ENCODE peak calls at places on chromosomes 5 and 9, in seven cellular contexts. Z is sigmoid colon; G is activated CD8-positive, alpha-beta memory T cell treated with anti-CD3 and anti-CD28 coated beads, Interleukin-2, amount 50 U/mL, for 48 hours; Y is HEK293T; X is OCI-LY7; D is stimulated activated CD8-positive, alpha-beta memory T cell treated with anti-CD3 and anti-CD28 coated beads, Interleukin-4, amount 100 ng/mL, for 48 hours; H is activated T-helper 1 cell treated with anti-CD3 and anti-CD28 coated beads, Interleukin-2, amount 50 U/mL, for 16 hours. P is an unnamed sample.

GRCh38 chr5:53429706-53430105 is 50.7 kb upstream of the FST start:
- DNase-seq in Z (no peak), G (no peak), Y (no peak), X (no peak), D (no peak), H (no peak), P (no peak)

GRCh38 chr9:133727876-133728441 is 10.2 kb downstream of the SARDH start:
- DNase-seq in Z (peak), G (peak), Y (no peak), X (no peak), D (peak), H (no peak), P (peak)

GRCh38 chr5:171395042-171395441 is 7.4 kb downstream of the NPM1 start:
- DNase-seq in Z (no peak), G (no peak), Y (no peak), X (no peak), D (no peak), H (no peak), P (no peak)

GRCh38 chr9:94899464-94900221 is 173.1 kb downstream of the AOPEP start:
- DNase-seq in Z (no peak), G (no peak), Y (no peak), X (no peak), D (no peak), H (no peak), P (no peak)

GRCh38 chr9:126663661-126664072 is 49.9 kb downstream of the LMX1B start:
- DNase-seq in Z (no peak), G (no peak), Y (no peak), X (no peak), D (no peak), H (no peak), P (no peak)

GRCh38 chr9:136499935-136500910 is 17.4 kb upstream of the SEC16A start:
- DNase-seq in Z (no peak), G (no peak), Y (no peak), X (no peak), D (no peak), H (no peak), P (no peak)

GRCh38 chr5:14328144-14328543 is 185.0 kb downstream of the TRIO start:
- DNase-seq in Z (no peak), G (no peak), Y (no peak), X (no peak), D (no peak), H (no peak), P (no peak)

GRCh38 chr5:350355-350754 is 28.8 kb downstream of the AHRR start:
- DNase-seq in Z (no peak), G (peak), Y (peak), X (no peak), D (no peak), H (no peak), P (no peak)

GRCh38 chr9:99421369-99421768 is 199.3 kb downstream of the SEC61B start:
- DNase-seq in Z (no peak), G (no peak), Y (no peak), X (no peak), D (no peak), H (no peak), P (no peak)

GRCh38 chr9:127940598-127940997 is 2.9 kb upstream of the DPM2 start:
- DNase-seq in Z (no peak), G (no peak), Y (no peak), X (no peak), D (no peak), H (no peak), P (no peak)

GRCh38 chr5:74017112-74017511 is 391.1 kb downstream of the ARHGEF28 start:
- DNase-seq in Z (no peak), G (no peak), Y (no peak), X (no peak), D (no peak), H (no peak), P (no peak)

GRCh38 chr5:150147580-150148407 is 7.9 kb downstream of the PDGFRB start:
- DNase-seq in Z (peak), G (no peak), Y (no peak), X (no peak), D (no peak), H (no peak), P (no peak)